ENCODE peak calls at places on chromosomes 12 and 14, in eight cellular contexts. One of them, this sample, is unnamed.

GRCh38 chr14:97459180-97459579 is 662.0 kb downstream of the VRK1 start:
- DNase-seq in HepG2: no peak
- DNase-seq in A549: no peak
- DNase-seq in AG04449: no peak
- DNase-seq in choroid plexus epithelial cell: no peak
- DNase-seq in retinal pigment epithelial cell: no peak
- DNase-seq in HCT116: no peak
- DNase-seq in stomach: no peak
- DNase-seq in this sample: no peak

GRCh38 chr12:79557690-79558315 is 133.0 kb downstream of the PAWR start:
- DNase-seq in HepG2: no peak
- DNase-seq in A549: no peak
- DNase-seq in AG04449: no peak
- DNase-seq in choroid plexus epithelial cell: peak; percentile 70
- DNase-seq in retinal pigment epithelial cell: no peak
- DNase-seq in HCT116: no peak
- DNase-seq in stomach: no peak
- DNase-seq in this sample: no peak

GRCh38 chr14:23481362-23481970 is 12.0 kb downstream of the NGDN start:
- DNase-seq in HepG2: no peak
- DNase-seq in A549: no peak
- DNase-seq in AG04449: no peak
- DNase-seq in choroid plexus epithelial cell: peak; percentile 28
- DNase-seq in retinal pigment epithelial cell: no peak
- DNase-seq in HCT116: no peak
- DNase-seq in stomach: no peak
- DNase-seq in this sample: no peak

GRCh38 chr12:20560935-20561334 is 134.2 kb upstream of the SLCO1C1 start:
- DNase-seq in HepG2: no peak
- DNase-seq in A549: no peak
- DNase-seq in AG04449: no peak
- DNase-seq in choroid plexus epithelial cell: no peak
- DNase-seq in retinal pigment epithelial cell: no peak
- DNase-seq in HCT116: no peak
- DNase-seq in stomach: no peak
- DNase-seq in this sample: no peak

GRCh38 chr14:33950320-33951182 is at the start of gene EGLN3:
- DNase-seq in HepG2: peak; percentile 55
- DNase-seq in A549: peak; percentile 75
- DNase-seq in AG04449: no peak
- DNase-seq in choroid plexus epithelial cell: peak; percentile 50
- DNase-seq in retinal pigment epithelial cell: no peak
- DNase-seq in HCT116: peak; percentile 68
- DNase-seq in stomach: peak; percentile 94
- DNase-seq in this sample: peak; percentile 21

GRCh38 chr14:64671591-64671990 is 32.6 kb upstream of the PLEKHG3 start:
- DNase-seq in HepG2: peak; percentile 59
- DNase-seq in A549: peak; percentile 80
- DNase-seq in AG04449: no peak
- DNase-seq in choroid plexus epithelial cell: peak; percentile 87
- DNase-seq in retinal pigment epithelial cell: peak; percentile 27
- DNase-seq in HCT116: peak; percentile 60
- DNase-seq in stomach: no peak
- DNase-seq in this sample: no peak

GRCh38 chr14:67964391-67964812 is 144.8 kb downstream of the RAD51B start:
- DNase-seq in HepG2: no peak
- DNase-seq in A549: no peak
- DNase-seq in AG04449: no peak
- DNase-seq in choroid plexus epithelial cell: peak; percentile 51
- DNase-seq in retinal pigment epithelial cell: no peak
- DNase-seq in HCT116: no peak
- DNase-seq in stomach: no peak
- DNase-seq in this sample: no peak

GRCh38 chr12:98123186-98123585 is 392.2 kb upstream of the TMPO start:
- DNase-seq in HepG2: no peak
- DNase-seq in A549: no peak
- DNase-seq in AG04449: no peak
- DNase-seq in choroid plexus epithelial cell: no peak
- DNase-seq in retinal pigment epithelial cell: no peak
- DNase-seq in HCT116: no peak
- DNase-seq in stomach: no peak
- DNase-seq in this sample: no peak

GRCh38 chr12:79997115-79997805 is 62.4 kb upstream of the PPP1R12A start:
- DNase-seq in HepG2: no peak
- DNase-seq in A549: no peak
- DNase-seq in AG04449: no peak
- DNase-seq in choroid plexus epithelial cell: peak; percentile 40
- DNase-seq in retinal pigment epithelial cell: no peak
- DNase-seq in HCT116: no peak
- DNase-seq in stomach: no peak
- DNase-seq in this sample: no peak

GRCh38 chr12:15584366-15585041 is 204.7 kb downstream of the EPS8 start:
- DNase-seq in HepG2: peak; percentile 37
- DNase-seq in A549: no peak
- DNase-seq in AG04449: peak; percentile 60
- DNase-seq in choroid plexus epithelial cell: peak; percentile 94
- DNase-seq in retinal pigment epithelial cell: no peak
- DNase-seq in HCT116: peak; percentile 43
- DNase-seq in stomach: no peak
- DNase-seq in this sample: peak; percentile 37

GRCh38 chr12:115798309-115798917 is 479.1 kb downstream of the MED13L start:
- DNase-seq in HepG2: no peak
- DNase-seq in A549: no peak
- DNase-seq in AG04449: no peak
- DNase-seq in choroid plexus epithelial cell: no peak
- DNase-seq in retinal pigment epithelial cell: no peak
- DNase-seq in HCT116: no peak
- DNase-seq in stomach: no peak
- DNase-seq in this sample: no peak

GRCh38 chr12:52521175-52521574 is 981 bp upstream of the KRT5 start:
- DNase-seq in HepG2: no peak
- DNase-seq in A549: no peak
- DNase-seq in AG04449: no peak
- DNase-seq in choroid plexus epithelial cell: peak; percentile 25
- DNase-seq in retinal pigment epithelial cell: no peak
- DNase-seq in HCT116: peak; percentile 23
- DNase-seq in stomach: peak; percentile 38
- DNase-seq in this sample: no peak

GRCh38 chr14:69274321-69274720 is 14.4 kb downstream of the GALNT16 start:
- DNase-seq in HepG2: no peak
- DNase-seq in A549: no peak
- DNase-seq in AG04449: no peak
- DNase-seq in choroid plexus epithelial cell: no peak
- DNase-seq in retinal pigment epithelial cell: no peak
- DNase-seq in HCT116: no peak
- DNase-seq in stomach: no peak
- DNase-seq in this sample: no peak

GRCh38 chr14:31893156-31893813 is 183.8 kb upstream of the ARHGAP5 start:
- DNase-seq in HepG2: no peak
- DNase-seq in A549: no peak
- DNase-seq in AG04449: no peak
- DNase-seq in choroid plexus epithelial cell: no peak
- DNase-seq in retinal pigment epithelial cell: peak; percentile 29
- DNase-seq in HCT116: no peak
- DNase-seq in stomach: no peak
- DNase-seq in this sample: no peak

GRCh38 chr12:50574621-50575348 is 70.0 kb downstream of the DIP2B start:
- DNase-seq in HepG2: peak; percentile 38
- DNase-seq in A549: no peak
- DNase-seq in AG04449: no peak
- DNase-seq in choroid plexus epithelial cell: no peak
- DNase-seq in retinal pigment epithelial cell: no peak
- DNase-seq in HCT116: no peak
- DNase-seq in stomach: no peak
- DNase-seq in this sample: peak; percentile 19

GRCh38 chr12:63222582-63222981 is 71.6 kb upstream of the AVPR1A start:
- DNase-seq in HepG2: no peak
- DNase-seq in A549: no peak
- DNase-seq in AG04449: no peak
- DNase-seq in choroid plexus epithelial cell: no peak
- DNase-seq in retinal pigment epithelial cell: no peak
- DNase-seq in HCT116: no peak
- DNase-seq in stomach: no peak
- DNase-seq in this sample: no peak

GRCh38 chr12:67366530-67367196 is 97.5 kb downstream of the CAND1 start:
- DNase-seq in HepG2: no peak
- DNase-seq in A549: no peak
- DNase-seq in AG04449: peak; percentile 77
- DNase-seq in choroid plexus epithelial cell: peak; percentile 73
- DNase-seq in retinal pigment epithelial cell: no peak
- DNase-seq in HCT116: no peak
- DNase-seq in stomach: no peak
- DNase-seq in this sample: peak; percentile 58

GRCh38 chr12:121893901-121894540 is 5.4 kb downstream of the PSMD9 start:
- DNase-seq in HepG2: peak; percentile 69
- DNase-seq in A549: peak; percentile 65
- DNase-seq in AG04449: no peak
- DNase-seq in choroid plexus epithelial cell: peak; percentile 78
- DNase-seq in retinal pigment epithelial cell: peak; percentile 52
- DNase-seq in HCT116: no peak
- DNase-seq in stomach: peak; percentile 40
- DNase-seq in this sample: peak; percentile 54

GRCh38 chr12:2034633-2035420 is 18.0 kb upstream of the CACNA1C start:
- DNase-seq in HepG2: peak; percentile 50
- DNase-seq in A549: peak; percentile 75
- DNase-seq in AG04449: no peak
- DNase-seq in choroid plexus epithelial cell: peak; percentile 78
- DNase-seq in retinal pigment epithelial cell: peak; percentile 25
- DNase-seq in HCT116: peak; percentile 60
- DNase-seq in stomach: peak; percentile 90
- DNase-seq in this sample: no peak

GRCh38 chr12:51388066-51388799 is 3.0 kb downstream of the GALNT6 start:
- DNase-seq in HepG2: no peak
- DNase-seq in A549: no peak
- DNase-seq in AG04449: no peak
- DNase-seq in choroid plexus epithelial cell: peak; percentile 61
- DNase-seq in retinal pigment epithelial cell: no peak
- DNase-seq in HCT116: no peak
- DNase-seq in stomach: no peak
- DNase-seq in this sample: no peak

GRCh38 chr12:121524196-121524930 is 56.5 kb downstream of the KDM2B start:
- DNase-seq in HepG2: no peak
- DNase-seq in A549: no peak
- DNase-seq in AG04449: no peak
- DNase-seq in choroid plexus epithelial cell: no peak
- DNase-seq in retinal pigment epithelial cell: no peak
- DNase-seq in HCT116: no peak
- DNase-seq in stomach: no peak
- DNase-seq in this sample: no peak

GRCh38 chr14:70357985-70358384 is 1.5 kb downstream of the COX16 start:
- DNase-seq in HepG2: no peak
- DNase-seq in A549: no peak
- DNase-seq in AG04449: no peak
- DNase-seq in choroid plexus epithelial cell: no peak
- DNase-seq in retinal pigment epithelial cell: no peak
- DNase-seq in HCT116: no peak
- DNase-seq in stomach: no peak
- DNase-seq in this sample: no peak
- H3K4me3 ChIP-seq in HepG2: peak overlapping the region; percentile 89
- H3K4me3 ChIP-seq in A549: peak overlapping the region; percentile 70
- H3K4me3 ChIP-seq in AG04449: no peak overlapping the region
- H3K4me3 ChIP-seq in choroid plexus epithelial cell: no peak overlapping the region
- H3K4me3 ChIP-seq in retinal pigment epithelial cell: peak overlapping the region; percentile 97
- H3K4me3 ChIP-seq in HCT116: peak overlapping the region; percentile 83
- H3K4me3 ChIP-seq in stomach: no peak overlapping the region
- H3K4me3 ChIP-seq in this sample: peak overlapping the region; percentile 91

GRCh38 chr14:74962059-74962458 is 6.7 kb upstream of the PGF start:
- DNase-seq in HepG2: no peak
- DNase-seq in A549: no peak
- DNase-seq in AG04449: no peak
- DNase-seq in choroid plexus epithelial cell: no peak
- DNase-seq in retinal pigment epithelial cell: no peak
- DNase-seq in HCT116: no peak
- DNase-seq in stomach: no peak
- DNase-seq in this sample: no peak
- TF ChIP-seq CTCF in HepG2: no peak
- TF ChIP-seq CTCF in A549: no peak
- TF ChIP-seq CTCF in AG04449: no peak
- TF ChIP-seq CTCF in choroid plexus epithelial cell: no peak
- TF ChIP-seq CTCF in retinal pigment epithelial cell: no peak
- TF ChIP-seq CTCF in HCT116: no peak
- TF ChIP-seq CTCF in stomach: no peak
- TF ChIP-seq CTCF in this sample: no peak

DNA sequence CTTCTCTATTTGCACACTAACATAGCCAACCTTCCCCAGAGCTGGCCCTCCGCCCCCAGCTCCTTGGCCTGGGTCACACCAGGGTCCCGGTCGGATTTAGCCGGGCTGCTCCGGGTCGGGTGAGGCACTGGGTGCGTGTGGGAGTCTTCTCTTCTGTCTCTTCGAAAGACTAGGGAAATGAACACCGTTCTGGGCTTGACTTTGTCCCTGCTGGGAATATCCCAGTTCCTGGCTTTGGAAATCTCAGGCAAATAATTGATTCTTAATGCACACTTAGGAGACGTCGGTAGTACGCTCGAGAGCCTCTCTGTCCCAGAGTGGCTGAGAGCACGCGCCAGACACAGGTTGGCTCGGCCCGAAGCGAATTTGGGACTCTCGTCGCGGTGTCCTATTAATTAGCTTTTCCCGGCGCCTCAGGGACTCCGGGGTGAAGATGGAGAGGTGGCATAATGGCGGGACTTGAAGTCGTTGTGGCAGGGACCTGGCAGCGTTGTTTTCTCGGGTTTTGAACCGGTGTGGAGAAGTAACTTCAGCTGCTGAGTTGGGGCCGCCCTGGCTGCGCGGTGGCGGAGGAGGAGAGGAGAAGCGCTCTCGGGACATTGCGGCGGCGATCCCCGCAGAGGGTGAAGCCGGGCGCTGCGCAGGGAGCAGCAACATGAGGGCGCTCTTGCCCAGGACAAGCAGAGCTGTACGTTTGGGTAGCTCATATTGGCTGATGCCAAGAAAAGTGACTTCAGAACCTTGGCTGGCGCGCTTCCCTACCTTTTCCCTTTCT is 7.5 kb downstream of the FOXG1 start:
- DNase-seq in HepG2: no peak
- DNase-seq in A549: no peak
- DNase-seq in AG04449: no peak
- DNase-seq in choroid plexus epithelial cell: peak; percentile 60
- DNase-seq in retinal pigment epithelial cell: peak; percentile 20
- DNase-seq in HCT116: no peak
- DNase-seq in stomach: no peak
- DNase-seq in this sample: no peak
- H3K4me3 ChIP-seq in HepG2: no peak overlapping the region
- H3K4me3 ChIP-seq in A549: peak overlapping the region; percentile 24
- H3K4me3 ChIP-seq in AG04449: no peak overlapping the region
- H3K4me3 ChIP-seq in choroid plexus epithelial cell: no peak overlapping the region
- H3K4me3 ChIP-seq in retinal pigment epithelial cell: peak overlapping the region; percentile 14
- H3K4me3 ChIP-seq in HCT116: no peak overlapping the region
- H3K4me3 ChIP-seq in stomach: no peak overlapping the region
- H3K4me3 ChIP-seq in this sample: no peak overlapping the region

GRCh38 chr12:6370994-6371754 is 4.2 kb downstream of the SCNN1A start:
- DNase-seq in HepG2: peak; percentile 97
- DNase-seq in A549: peak; percentile 98
- DNase-seq in AG04449: no peak
- DNase-seq in choroid plexus epithelial cell: peak; percentile 79
- DNase-seq in retinal pigment epithelial cell: peak; percentile 91
- DNase-seq in HCT116: peak; percentile 95
- DNase-seq in stomach: peak; percentile 66
- DNase-seq in this sample: peak; percentile 30
- TF ChIP-seq CTCF in HepG2: peak; percentile 51
- TF ChIP-seq CTCF in A549: peak; percentile 28
- TF ChIP-seq CTCF in AG04449: peak; percentile 27
- TF ChIP-seq CTCF in choroid plexus epithelial cell: peak; percentile 56
- TF ChIP-seq CTCF in retinal pigment epithelial cell: peak; percentile 52
- TF ChIP-seq CTCF in HCT116: no peak
- TF ChIP-seq CTCF in stomach: no peak
- TF ChIP-seq CTCF in this sample: peak; percentile 26

This sample was measured in HFF-Myc.